ENCODE peak calls at places on chromosomes 6 and 20, in four cellular contexts. H, U, K and R are unnamed samples.

GRCh38 chr6:97175806-97176205 is 107.2 kb downstream of the MMS22L start:
- DNase-seq in H (no peak), U (peak; percentile 5), K (no peak), R (no peak)

GRCh38 chr6:14671261-14671681 is 553.7 kb downstream of the CD83 start:
- DNase-seq in H (no peak), U (peak; percentile 76), K (peak; percentile 78), R (no peak)

GRCh38 chr20:4427936-4428581 is 293.6 kb upstream of the PRND start:
- DNase-seq in H (no peak), U (no peak), K (no peak), R (no peak)

GRCh38 chr6:34338811-34339210 is 53.7 kb downstream of the NUDT3 start:
- DNase-seq in H (no peak), U (no peak), K (no peak), R (no peak)

GRCh38 chr6:42988486-42989020 is 4.2 kb downstream of the PPP2R5D start:
- DNase-seq in H (no peak), U (peak; percentile 14), K (no peak), R (no peak)

GRCh38 chr6:250676-251075 is 41.6 kb upstream of the DUSP22 start:
- DNase-seq in H (no peak), U (no peak), K (no peak), R (peak; percentile 49)

GRCh38 chr6:138959521-138959920 is 28.5 kb downstream of the REPS1 start:
- DNase-seq in H (no peak), U (no peak), K (no peak), R (no peak)

GRCh38 chr6:4441981-4442434 is 306.6 kb upstream of the ECI2 start:
- DNase-seq in H (no peak), U (no peak), K (peak; percentile 79), R (no peak)

GRCh38 chr20:51128198-51128597 is 105.3 kb upstream of the KCNG1 start:
- DNase-seq in H (peak; percentile 38), U (peak; percentile 90), K (peak; percentile 70), R (peak; percentile 69)

GRCh38 chr6:115551510-115551909 is 509.2 kb downstream of the FRK start:
- DNase-seq in H (no peak), U (no peak), K (no peak), R (no peak)

GRCh38 chr6:141483561-141484061 is 649.1 kb upstream of the GJE1 start:
- DNase-seq in H (peak; percentile 40), U (peak; percentile 93), K (no peak), R (peak; percentile 90)

GRCh38 chr6:141033101-141033500 is 1099.6 kb upstream of the GJE1 start:
- DNase-seq in H (no peak), U (no peak), K (no peak), R (no peak)

DNA sequence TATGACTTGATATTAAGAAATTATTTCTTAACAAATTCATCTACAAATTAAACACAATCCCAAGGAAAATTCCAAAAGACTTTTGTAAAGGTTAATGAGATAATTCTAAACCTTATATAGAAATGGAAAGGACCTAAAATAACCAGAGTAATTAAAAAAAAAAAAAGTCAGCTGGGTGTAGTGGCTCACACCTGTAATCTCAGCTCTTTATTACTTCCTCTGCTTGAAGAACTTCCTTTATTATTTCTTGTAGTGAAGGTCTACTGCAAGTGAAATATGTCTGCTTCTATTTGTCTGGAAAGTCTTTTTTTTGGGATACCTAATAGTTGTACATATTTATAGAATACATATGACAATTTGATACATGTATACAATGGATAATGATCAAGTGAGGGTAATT is 20.2 kb upstream of the BLCAP start:
- DNase-seq in H (no peak), U (no peak), K (no peak), R (no peak)
- TF ChIP-seq CTCF in H (no peak), U (no peak), K (no peak), R (no peak)

DNA sequence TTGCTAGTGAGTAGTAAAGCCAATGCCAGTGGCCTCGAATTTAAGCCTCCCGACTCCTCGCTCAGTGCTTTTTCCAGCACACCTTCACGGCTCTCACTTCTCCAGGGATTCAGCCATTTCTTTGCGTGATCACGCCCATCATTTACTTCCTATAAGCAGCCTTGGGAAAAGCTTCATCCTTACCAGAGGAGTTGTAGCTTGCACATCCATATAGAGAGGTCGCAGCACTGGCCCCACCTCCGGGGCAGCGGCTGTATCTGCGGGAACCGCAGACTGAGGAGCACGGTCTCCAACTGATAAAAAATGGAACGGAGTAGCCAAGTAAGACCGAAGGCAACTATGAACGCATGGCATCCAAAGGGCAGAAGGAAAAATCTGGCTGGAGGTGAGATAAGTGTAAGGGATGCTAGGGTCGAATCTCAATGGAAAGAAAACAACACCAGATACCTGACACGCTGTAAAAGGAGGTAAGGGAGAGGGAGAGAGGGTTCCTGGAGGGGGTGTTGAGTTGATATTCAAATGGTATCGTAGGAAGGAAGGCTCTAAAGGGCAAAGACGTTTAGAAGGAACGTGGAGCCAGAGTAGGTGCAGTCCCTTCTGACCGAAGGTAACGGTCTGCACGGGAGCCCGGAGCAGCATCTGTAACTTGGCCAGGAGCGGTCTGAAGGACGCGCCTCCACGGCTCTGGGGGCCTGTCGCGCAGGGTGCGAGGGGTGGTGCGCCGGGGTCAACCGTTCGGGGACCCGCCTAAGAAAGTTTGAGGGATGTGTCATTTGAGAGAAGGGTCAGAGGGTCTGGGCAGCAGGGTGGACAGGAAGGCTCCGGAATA is 640 bp downstream of the NFS1 start:
- DNase-seq in H (no peak), U (no peak), K (no peak), R (no peak)
- TF ChIP-seq CTCF in H (no peak), U (no peak), K (no peak), R (no peak)

DNA sequence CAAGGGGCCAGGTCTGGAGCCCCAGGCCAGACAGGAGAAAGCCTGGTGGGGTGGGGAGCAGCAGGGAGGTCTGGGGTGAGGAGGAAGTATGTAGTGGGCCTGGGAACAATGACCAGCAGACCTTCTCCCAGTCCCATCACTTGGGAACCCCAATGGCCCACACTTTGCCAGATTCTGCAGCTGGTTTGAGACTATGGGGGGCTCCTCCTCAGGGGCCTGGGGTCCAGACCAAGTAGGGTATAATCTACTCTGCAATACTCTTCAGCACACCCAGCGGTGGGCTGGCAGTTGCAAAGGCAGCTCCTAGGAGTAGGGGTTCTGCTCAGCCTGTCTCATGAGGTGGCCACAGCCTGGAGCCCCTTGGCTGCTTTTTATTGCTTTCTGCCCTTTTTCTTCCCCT is 52.8 kb downstream of the NPEPL1 start:
- DNase-seq in H (no peak), U (no peak), K (no peak), R (no peak)
- TF ChIP-seq CTCF in H (no peak), U (no peak), K (no peak), R (no peak)

GRCh38 chr6:16168858-16169257 is 40.0 kb downstream of the MYLIP start:
- DNase-seq in H (no peak), U (peak; percentile 45), K (no peak), R (peak; percentile 66)
- TF ChIP-seq CTCF in H (peak; percentile 44), U (peak; percentile 68), K (peak; percentile 50), R (peak; percentile 56)

DNA sequence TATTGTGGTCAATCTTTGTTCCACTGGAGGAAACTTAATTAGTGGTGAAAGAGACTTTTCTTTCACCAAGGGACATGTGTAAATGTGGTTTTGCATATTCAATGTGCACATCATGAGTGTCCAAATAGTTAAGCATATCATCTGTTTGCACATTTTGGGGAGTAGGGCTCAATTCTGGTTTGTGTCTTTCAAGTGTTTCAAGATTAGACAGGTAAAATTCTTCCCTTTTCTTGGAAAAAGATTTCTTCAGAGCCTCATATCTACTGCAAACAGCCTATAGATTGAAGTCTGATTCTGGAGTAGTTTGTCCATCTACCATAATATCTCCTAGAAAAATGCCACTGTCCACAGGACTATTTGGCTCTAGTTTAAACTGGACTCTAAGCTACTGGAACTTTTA is 26.9 kb upstream of the DEFB118 start:
- DNase-seq in H (no peak), U (no peak), K (no peak), R (no peak)
- TF ChIP-seq CTCF in H (no peak), U (no peak), K (no peak), R (no peak)

DNA sequence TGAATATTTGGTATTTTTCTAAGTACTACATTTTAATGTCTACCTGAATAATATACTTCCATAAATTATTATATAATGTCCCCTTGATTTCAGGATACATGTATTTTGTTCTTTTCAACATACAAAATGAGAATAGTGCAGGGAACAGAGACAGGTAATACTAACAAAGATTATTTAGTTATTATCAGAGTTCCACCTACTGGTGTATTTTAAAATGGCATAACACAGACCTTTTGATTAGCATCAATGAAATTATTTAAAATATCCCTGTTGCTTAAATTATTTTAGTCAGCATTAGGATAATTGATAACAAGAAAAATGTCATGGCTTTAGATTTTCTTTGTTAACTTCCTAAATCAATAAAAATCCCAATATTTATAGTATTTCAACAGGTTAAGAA is 184.0 kb downstream of the PRDM13 start:
- DNase-seq in H (no peak), U (no peak), K (no peak), R (no peak)
- TF ChIP-seq CTCF in H (peak; percentile 10), U (peak; percentile 5), K (peak; percentile 63), R (peak; percentile 2)

GRCh38 chr6:16819752-16820151 is 58.5 kb upstream of the ATXN1 start:
- DNase-seq in H (no peak), U (no peak), K (peak; percentile 44), R (peak; percentile 28)
- TF ChIP-seq CTCF in H (no peak), U (peak; percentile 45), K (peak; percentile 58), R (no peak)

GRCh38 chr20:58087567-58087858 is 140.9 kb downstream of the ANKRD60 start:
- DNase-seq in H (no peak), U (no peak), K (no peak), R (no peak)
- TF ChIP-seq CTCF in H (no peak), U (no peak), K (no peak), R (no peak)

DNA sequence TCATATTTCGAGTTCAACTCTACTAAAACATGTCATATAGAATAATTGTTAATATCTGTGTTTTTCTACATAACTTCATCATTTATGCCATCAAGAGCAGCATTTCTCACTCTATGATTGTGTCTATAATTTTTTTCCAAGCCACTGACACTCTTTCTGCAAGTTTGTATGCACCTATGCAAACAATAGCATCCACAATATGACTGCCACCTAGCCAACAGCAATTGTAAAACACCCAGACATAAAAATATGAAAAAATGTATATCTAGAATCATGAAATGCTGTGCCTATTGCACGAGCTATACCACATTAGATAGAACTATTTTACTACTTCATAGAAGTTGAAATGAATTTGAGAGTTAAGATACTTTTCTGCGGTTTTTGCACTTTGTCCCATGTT is 286.5 kb upstream of the MARCKS start:
- DNase-seq in H (no peak), U (no peak), K (no peak), R (no peak)
- TF ChIP-seq CTCF in H (no peak), U (peak; percentile 19), K (no peak), R (no peak)